ENCODE peak calls at places on chromosome 13, in four cellular contexts. H is iPS DF 6.9, P is NT2/D1, S is GM23338. D is an unnamed sample.

GRCh38 chr13:45121421-45121820 is 1.1 kb downstream of the GTF2F2 start:
- DNase-seq in S (peak; percentile 54), P (no peak), H (no peak), D (peak; percentile 42)

GRCh38 chr13:95921485-95921884 is 131.7 kb downstream of the UGGT2 start:
- DNase-seq in P (no peak), S (no peak), H (no peak), D (no peak)

GRCh38 chr13:46551410-46552301 is 1.3 kb upstream of the LRCH1 start:
- DNase-seq in S (peak; percentile 87), H (peak; percentile 47), P (peak; percentile 42), D (peak; percentile 78)

GRCh38 chr13:102771298-102772041 is 2.1 kb downstream of the TEX30 start:
- DNase-seq in P (no peak), S (no peak), H (no peak), D (no peak)

GRCh38 chr13:77928909-77929308 is 10.3 kb upstream of the EDNRB start:
- DNase-seq in P (no peak), S (no peak), H (no peak), D (no peak)

GRCh38 chr13:75364131-75364713 is 117.7 kb downstream of the TBC1D4 start:
- DNase-seq in P (no peak), H (no peak), S (no peak), D (no peak)

GRCh38 chr13:87669379-87669978 is 1.7 kb upstream of the SLITRK5 start:
- DNase-seq in S (peak; percentile 76), P (no peak), H (no peak), D (peak; percentile 6)

GRCh38 chr13:40271931-40272775 is 394.3 kb downstream of the FOXO1 start:
- DNase-seq in P (no peak), H (no peak), S (no peak), D (peak; percentile 97)

GRCh38 chr13:83056269-83056668 is 826.0 kb downstream of the SLITRK1 start:
- DNase-seq in H (no peak), S (no peak), P (no peak), D (no peak)

GRCh38 chr13:72255908-72256307 is 388.9 kb upstream of the DACH1 start:
- DNase-seq in P (peak; percentile 64), S (peak; percentile 82), H (peak; percentile 63), D (no peak)

GRCh38 chr13:72677431-72677830 is 50.0 kb downstream of the MZT1 start:
- DNase-seq in S (no peak), P (no peak), H (no peak), D (no peak)

GRCh38 chr13:113670541-113670940 is 3.5 kb downstream of the GRK1 start:
- DNase-seq in H (no peak), S (no peak), P (no peak), D (no peak)

GRCh38 chr13:110715395-110716234 is 2.1 kb downstream of the ING1 start:
- DNase-seq in H (peak; percentile 96), S (peak; percentile 99), P (peak; percentile 99), D (peak; percentile 100)

GRCh38 chr13:86882107-86882506 is 789.1 kb upstream of the SLITRK5 start:
- DNase-seq in S (peak; percentile 91), H (peak; percentile 77), P (peak; percentile 69), D (no peak)

GRCh38 chr13:94328336-94329041 is 151.0 kb downstream of the DCT start:
- DNase-seq in P (no peak), H (no peak), S (no peak), D (no peak)

GRCh38 chr13:80362488-80362887 is 21.6 kb upstream of the SPRY2 start:
- DNase-seq in S (no peak), P (no peak), H (no peak), D (no peak)

GRCh38 chr13:93466502-93467036 is 240.0 kb downstream of the GPC6 start:
- DNase-seq in S (no peak), H (no peak), P (no peak), D (peak; percentile 39)

GRCh38 chr13:79492313-79492798 is 11.4 kb downstream of the NDFIP2 start:
- DNase-seq in P (no peak), H (no peak), S (peak; percentile 38), D (peak; percentile 25)

GRCh38 chr13:50994651-50995050 is 85.1 kb downstream of the RNASEH2B start:
- DNase-seq in H (no peak), P (no peak), S (no peak), D (no peak)

GRCh38 chr13:53098455-53098854 is 69.8 kb downstream of the OLFM4 start:
- DNase-seq in P (no peak), S (no peak), H (no peak), D (no peak)

GRCh38 chr13:73034901-73035300 is 23.9 kb upstream of the KLF5 start:
- DNase-seq in H (no peak), P (no peak), S (no peak), D (no peak)

GRCh38 chr13:40028446-40028845 is 373.0 kb downstream of the COG6 start:
- DNase-seq in S (no peak), P (no peak), H (no peak), D (no peak)

GRCh38 chr13:49908637-49909036 is 27.5 kb downstream of the SPRYD7 start:
- DNase-seq in P (no peak), S (peak; percentile 39), H (peak; percentile 7), D (no peak)

GRCh38 chr13:26468203-26468602 is 89.3 kb upstream of the WASF3 start:
- DNase-seq in H (no peak), S (no peak), P (no peak), D (no peak)

GRCh38 chr13:45518525-45519235 is 53.9 kb downstream of the COG3 start:
- DNase-seq in H (no peak), S (no peak), P (no peak), D (peak; percentile 48)

GRCh38 chr13:92549275-92549674 is 677.3 kb upstream of the GPC6 start:
- DNase-seq in P (no peak), H (no peak), S (no peak), D (no peak)

GRCh38 chr13:50078512-50079277 is 63.5 kb downstream of the KCNRG start:
- DNase-seq in S (no peak), H (no peak), P (no peak), D (peak; percentile 32)

GRCh38 chr13:110382229-110382628 is 75.1 kb downstream of the COL4A2 start:
- DNase-seq in S (no peak), P (no peak), H (no peak), D (peak; percentile 59)

DNA sequence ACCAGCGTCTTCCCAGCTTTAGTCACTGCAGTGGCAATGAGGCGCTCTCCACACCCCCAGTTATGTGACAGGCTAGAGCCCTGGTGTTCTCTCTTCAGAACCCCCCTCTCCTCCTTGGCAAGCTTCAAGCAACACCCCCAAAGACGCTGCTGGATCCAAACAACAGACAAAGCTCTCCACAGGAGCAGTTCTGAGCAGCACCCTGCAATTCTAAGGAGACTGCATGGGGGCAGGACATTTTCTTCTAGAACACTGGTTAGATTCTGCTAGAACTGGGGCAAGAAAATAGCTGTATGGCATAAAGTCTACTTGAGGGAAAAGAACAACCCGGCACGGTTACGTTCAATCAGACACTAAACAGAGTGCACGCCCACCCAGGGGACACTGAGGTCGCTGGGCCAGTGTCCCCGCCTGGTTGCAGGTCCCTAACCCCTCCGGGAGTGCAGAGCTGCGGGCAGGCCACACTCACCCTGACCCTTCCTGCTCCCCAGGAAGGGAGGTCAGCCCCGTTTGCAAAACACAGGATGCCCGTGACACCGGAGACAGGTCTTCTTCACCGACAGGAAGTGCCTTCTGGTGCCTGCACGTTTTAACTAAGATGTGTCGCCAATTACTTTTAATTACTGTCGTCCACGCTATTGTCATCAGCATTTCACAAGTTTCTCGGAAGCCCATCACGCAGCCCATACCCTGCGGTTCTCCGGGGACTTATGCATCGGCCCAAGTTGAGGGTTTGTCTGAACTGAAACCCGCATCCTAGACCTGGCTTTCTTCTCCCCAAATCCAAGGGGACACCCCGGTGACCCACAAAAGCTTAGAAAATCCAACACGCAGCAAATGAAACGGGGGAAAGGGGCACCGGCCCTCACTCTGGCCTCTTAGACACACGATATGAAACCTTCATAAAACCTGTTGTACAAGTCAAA is 943 bp downstream of the GJB6 start:
- DNase-seq in P (no peak), S (peak; percentile 48), H (no peak), D (no peak)
- H3K4me3 ChIP-seq in P (peak overlapping the region; percentile 42), S (peak overlapping the region; percentile 69), H (no peak overlapping the region), D (no peak overlapping the region)

GRCh38 chr13:29429496-29429895 is 166.0 kb downstream of the SLC7A1 start:
- DNase-seq in P (no peak), H (no peak), S (no peak), D (peak; percentile 16)

GRCh38 chr13:29427937-29428309 is 167.6 kb downstream of the SLC7A1 start:
- DNase-seq in P (no peak), H (no peak), S (no peak), D (no peak)

GRCh38 chr13:29423050-29423449 is 172.4 kb downstream of the SLC7A1 start:
- DNase-seq in H (no peak), S (peak; percentile 61), P (peak; percentile 11), D (no peak)

GRCh38 chr13:29428992-29429315 is 166.5 kb downstream of the SLC7A1 start:
- DNase-seq in S (no peak), H (no peak), P (no peak), D (no peak)

GRCh38 chr13:29428310-29428991 is 167.0 kb downstream of the SLC7A1 start:
- DNase-seq in H (no peak), S (peak; percentile 87), P (peak; percentile 36), D (no peak)
- H3K4me3 ChIP-seq in H (peak overlapping the region; percentile 19), S (peak overlapping the region; percentile 66), P (peak overlapping the region; percentile 50), D (peak overlapping the region; percentile 49)

DNA sequence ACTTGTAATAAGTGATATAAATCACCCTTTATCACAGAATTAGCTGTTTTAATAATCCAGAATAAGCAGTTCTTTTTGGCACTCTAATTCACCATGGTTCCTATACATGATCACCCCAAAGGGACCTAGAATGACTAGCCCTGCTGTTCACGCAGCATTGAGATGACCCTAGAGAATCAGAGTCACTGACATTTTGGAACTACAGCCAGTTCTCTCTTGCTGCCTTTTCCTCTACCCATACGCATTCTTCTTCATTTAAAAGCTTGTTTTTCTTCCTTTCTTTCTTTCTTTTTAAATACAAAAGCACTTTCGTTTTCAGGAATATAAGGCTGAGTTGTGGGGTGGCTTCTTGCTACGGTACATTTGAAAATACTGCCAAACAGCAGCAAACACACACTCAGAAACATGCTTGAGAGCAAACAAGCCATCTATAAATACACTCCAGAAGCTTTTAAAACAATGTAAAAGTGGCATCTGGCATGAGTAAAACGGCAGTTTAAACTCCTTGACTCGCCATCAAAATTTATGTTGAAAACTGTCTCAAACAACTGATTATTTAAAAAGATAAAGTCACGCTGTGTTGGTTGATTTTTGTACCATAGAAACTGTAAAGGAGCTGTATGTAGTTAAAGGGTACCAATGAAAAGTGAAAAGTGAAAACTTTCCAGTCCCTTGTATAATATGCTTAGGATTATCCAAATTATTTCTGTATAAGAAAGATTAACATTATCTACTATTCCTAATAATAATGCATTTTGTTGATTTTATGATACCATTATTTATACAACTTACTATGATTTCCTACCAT is 95.6 kb downstream of the PCDH9 start:
- DNase-seq in S (no peak), H (no peak), P (no peak), D (peak; percentile 39)
- H3K4me3 ChIP-seq in S (no peak overlapping the region), H (no peak overlapping the region), P (no peak overlapping the region), D (peak overlapping the region; percentile 51)

DNA sequence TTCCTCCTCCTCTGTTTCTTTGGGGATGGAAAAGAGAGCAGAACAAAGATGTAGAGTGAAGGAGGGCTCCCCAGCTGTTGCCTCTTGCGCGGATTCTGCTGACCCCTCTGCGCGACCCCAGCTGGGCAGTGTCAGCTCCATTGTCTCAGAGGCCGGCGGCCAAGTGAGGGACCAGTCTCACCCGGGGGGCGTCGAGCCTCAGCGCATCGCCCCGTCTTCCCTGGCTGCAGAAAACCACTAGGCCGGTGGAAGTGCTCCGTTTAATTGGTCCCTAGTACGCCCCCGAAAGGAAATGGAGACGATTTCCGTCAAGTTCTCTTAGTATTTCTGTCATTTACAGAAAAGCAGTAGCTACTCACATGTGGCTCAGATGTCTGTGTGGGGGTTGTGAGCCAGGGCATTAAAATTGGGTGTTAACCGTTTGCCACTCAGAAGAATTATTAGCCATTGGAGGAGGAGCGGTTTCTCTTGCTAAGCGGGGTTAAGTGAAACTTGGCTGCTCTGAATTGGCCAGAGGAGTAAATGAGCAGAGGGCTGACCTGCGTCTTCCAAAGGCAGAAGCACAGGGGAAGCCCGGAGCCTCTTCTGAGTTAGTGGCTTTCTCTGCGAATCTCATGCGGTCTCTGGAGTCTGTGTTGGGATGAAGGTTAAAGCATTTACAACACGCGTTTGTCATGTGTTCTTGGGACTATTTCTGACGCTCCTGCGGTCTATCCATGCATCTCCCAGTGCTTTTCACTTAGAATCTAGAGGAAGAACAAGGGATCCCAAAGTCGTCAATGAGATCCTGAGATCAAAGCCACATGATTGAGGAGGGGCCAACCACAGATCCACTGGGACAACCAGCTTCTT is 132.8 kb upstream of the MYO16 start:
- DNase-seq in S (peak; percentile 44), P (no peak), H (no peak), D (no peak)
- H3K4me3 ChIP-seq in S (peak overlapping the region; percentile 85), P (peak overlapping the region; percentile 56), H (peak overlapping the region; percentile 57), D (no peak overlapping the region)